ENCODE peak calls at places on chromosomes 2 and 18, in six cellular contexts. X is mesendoderm; V is HAP-1; K is CD8-positive, alpha-beta T cell; E is lower lobe of right lung; D is GM23248. H is an unnamed sample.

GRCh38 chr18:70523035-70523797 is 234.4 kb downstream of the SOCS6 start:
- DNase-seq in X (no peak), V (no peak), K (no peak), E (no peak), D (no peak), H (no peak)

GRCh38 chr2:221612171-221612570 is 40.1 kb upstream of the EPHA4 start:
- DNase-seq in X (no peak), V (no peak), K (no peak), E (no peak), D (no peak), H (no peak)

GRCh38 chr2:220753486-220753885 is 818.6 kb downstream of the EPHA4 start:
- DNase-seq in X (no peak), V (no peak), K (no peak), E (no peak), D (peak; percentile 36), H (no peak)

GRCh38 chr2:141611143-141611571 is 519.7 kb downstream of the LRP1B start:
- DNase-seq in X (peak; percentile 40), V (no peak), K (no peak), E (no peak), D (no peak), H (no peak)

GRCh38 chr18:36593001-36593400 is 235.8 kb downstream of the TPGS2 start:
- DNase-seq in X (no peak), V (no peak), K (no peak), E (no peak), D (peak; percentile 40), H (no peak)

GRCh38 chr2:232632904-232633412 is 446 bp upstream of the EFHD1 start:
- DNase-seq in X (peak; percentile 35), V (no peak), K (no peak), E (no peak), D (peak; percentile 41), H (peak; percentile 51)

GRCh38 chr2:85661139-85661858 is 6.7 kb downstream of the SFTPB start:
- DNase-seq in X (no peak), V (no peak), K (no peak), E (peak; percentile 67), D (no peak), H (peak; percentile 69)

GRCh38 chr2:191051825-191052778 is 38.1 kb upstream of the STAT1 start:
- DNase-seq in X (peak; percentile 62), V (peak; percentile 20), K (no peak), E (no peak), D (peak; percentile 80), H (no peak)

GRCh38 chr2:47336259-47337238 is 66.4 kb upstream of the MSH2 start:
- DNase-seq in X (peak; percentile 83), V (no peak), K (no peak), E (no peak), D (peak; percentile 30), H (no peak)

GRCh38 chr2:39631715-39632114 is 34.0 kb upstream of the TMEM178A start:
- DNase-seq in X (no peak), V (no peak), K (no peak), E (no peak), D (peak; percentile 94), H (no peak)

GRCh38 chr18:70021043-70021442 is 73.4 kb upstream of the CD226 start:
- DNase-seq in X (no peak), V (no peak), K (no peak), E (no peak), D (no peak), H (no peak)

GRCh38 chr2:110837421-110838409 is 105.3 kb downstream of the ACOXL start:
- DNase-seq in X (no peak), V (no peak), K (no peak), E (no peak), D (no peak), H (no peak)

GRCh38 chr2:53131416-53131815 is 636.2 kb upstream of the CHAC2 start:
- DNase-seq in X (peak; percentile 22), V (no peak), K (no peak), E (no peak), D (peak; percentile 56), H (no peak)

GRCh38 chr2:143720093-143720664 is 591.0 kb downstream of the ARHGAP15 start:
- DNase-seq in X (peak; percentile 65), V (no peak), K (no peak), E (no peak), D (no peak), H (no peak)

GRCh38 chr2:190355968-190356657 is 12.7 kb downstream of the INPP1 start:
- DNase-seq in X (no peak), V (no peak), K (no peak), E (no peak), D (no peak), H (no peak)

GRCh38 chr2:65353927-65354326 is 78.5 kb downstream of the SPRED2 start:
- DNase-seq in X (no peak), V (no peak), K (no peak), E (no peak), D (no peak), H (no peak)

GRCh38 chr2:65357095-65357958 is 75.1 kb downstream of the SPRED2 start:
- DNase-seq in X (peak; percentile 78), V (no peak), K (no peak), E (no peak), D (no peak), H (no peak)

GRCh38 chr2:65353046-65353445 is 79.4 kb downstream of the SPRED2 start:
- DNase-seq in X (peak; percentile 81), V (peak; percentile 26), K (no peak), E (no peak), D (no peak), H (no peak)

GRCh38 chr2:65355190-65355831 is 77.1 kb downstream of the SPRED2 start:
- DNase-seq in X (no peak), V (no peak), K (no peak), E (no peak), D (peak; percentile 49), H (no peak)

DNA sequence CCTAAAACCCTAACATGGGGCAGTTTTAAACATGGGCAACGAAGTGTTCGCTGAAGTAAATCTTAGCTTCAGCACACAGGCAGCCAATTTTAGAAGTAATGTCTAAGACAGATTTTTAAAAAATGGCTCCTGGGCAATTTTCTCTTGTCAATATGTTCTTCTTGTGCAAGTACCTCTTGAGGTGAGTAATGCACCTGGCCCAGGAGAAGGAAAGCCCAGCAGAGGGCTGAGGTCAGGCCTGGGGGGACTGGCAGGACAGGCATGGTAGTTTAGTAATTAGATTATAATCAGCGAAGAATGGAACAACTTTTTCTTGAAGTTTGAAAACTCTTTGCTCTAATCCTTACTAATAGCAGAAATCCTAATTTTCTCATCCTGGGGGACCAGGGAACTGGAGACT is 77.6 kb downstream of the SPRED2 start:
- DNase-seq in X (no peak), V (no peak), K (no peak), E (no peak), D (no peak), H (no peak)
- H3K4me1 ChIP-seq in X (peaks cover 31% of the 10 kb centered on the region), V (peaks cover 20% of the 10 kb centered on the region), K (no peaks in the 10 kb centered on the region), E (peaks cover 60% of the 10 kb centered on the region), D (peaks cover 61% of the 10 kb centered on the region), H (peaks cover 18% of the 10 kb centered on the region)

GRCh38 chr2:238101891-238102841 is 2.0 kb downstream of the ESPNL start:
- DNase-seq in X (peak; percentile 42), V (no peak), K (no peak), E (peak; percentile 47), D (no peak), H (peak; percentile 31)

GRCh38 chr2:238100049-238100820 is at the start of gene ESPNL:
- DNase-seq in X (no peak), V (no peak), K (no peak), E (no peak), D (no peak), H (peak; percentile 13)

GRCh38 chr2:238099709-238100048 is 461 bp upstream of the ESPNL start:
- DNase-seq in X (no peak), V (no peak), K (no peak), E (peak; percentile 45), D (no peak), H (peak; percentile 15)

GRCh38 chr2:238102865-238103264 is 2.7 kb downstream of the ESPNL start:
- DNase-seq in X (no peak), V (no peak), K (no peak), E (no peak), D (no peak), H (peak; percentile 31)

DNA sequence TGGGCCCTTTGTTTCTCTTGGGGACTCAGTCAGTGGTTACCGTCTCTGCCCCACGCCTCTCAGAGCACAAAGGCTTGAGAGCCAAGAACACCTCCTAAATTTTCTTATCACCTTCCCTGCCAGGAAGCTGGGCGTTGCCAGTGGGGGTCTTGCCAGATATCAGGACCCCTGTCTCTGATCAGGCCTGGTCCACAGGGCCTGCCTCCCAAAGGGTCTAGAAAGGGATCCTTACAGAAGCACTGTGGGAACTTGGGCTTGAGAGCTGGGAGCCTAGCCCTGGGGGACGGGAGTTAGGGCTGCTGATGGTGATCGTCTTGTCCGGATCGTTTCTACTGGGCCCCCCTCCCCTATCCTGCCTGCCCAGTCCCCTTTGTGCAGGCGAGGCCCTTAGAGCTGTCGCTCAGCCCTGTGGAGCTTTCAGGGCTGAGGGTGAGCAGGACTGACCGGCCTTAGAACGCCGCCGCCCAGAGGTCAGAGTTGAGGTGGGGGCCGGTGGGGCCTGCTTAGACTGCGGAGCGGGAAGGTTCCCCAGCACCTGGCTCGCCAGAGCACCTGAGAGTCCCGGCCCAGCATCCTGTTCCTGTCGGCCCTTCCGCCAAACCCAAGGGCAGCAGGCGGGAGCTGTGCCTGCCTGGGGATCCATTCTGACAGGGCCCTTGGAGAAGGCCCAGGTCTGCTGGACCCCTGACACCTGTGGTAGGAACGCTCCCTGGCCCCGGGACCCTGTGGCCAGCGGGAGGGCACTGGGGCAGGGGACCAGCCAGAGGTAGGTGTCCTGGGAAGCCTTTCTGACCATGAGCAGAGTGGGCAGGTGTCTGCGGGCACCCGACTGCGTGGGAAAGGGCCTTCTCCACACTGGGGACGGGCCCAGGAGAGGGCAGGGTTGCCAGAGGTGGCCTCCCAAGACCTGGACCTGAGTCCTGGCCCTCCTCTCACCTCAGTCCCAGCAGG is 956 bp downstream of the ESPNL start:
- DNase-seq in X (no peak), V (no peak), K (no peak), E (no peak), D (no peak), H (peak; percentile 55)
- H3K4me3 ChIP-seq in X (no peak overlapping the region), V (no peak overlapping the region), K (no peak overlapping the region), E (no peak overlapping the region), D (no peak overlapping the region), H (no peak overlapping the region)

GRCh38 chr2:36455788-36456187 is 100.2 kb downstream of the CRIM1 start:
- DNase-seq in X (peak; percentile 51), V (no peak), K (no peak), E (no peak), D (peak; percentile 46), H (no peak)
- H3K4me1 ChIP-seq in X (peaks cover 9% of the 10 kb centered on the region), V (peaks cover 9% of the 10 kb centered on the region), K (no peaks in the 10 kb centered on the region), E (peaks cover 63% of the 10 kb centered on the region), D (peaks cover 77% of the 10 kb centered on the region), H (peaks cover 12% of the 10 kb centered on the region)

GRCh38 chr2:121255363-121255762 is 29.6 kb downstream of the TFCP2L1 start:
- DNase-seq in X (no peak), V (no peak), K (no peak), E (no peak), D (no peak), H (no peak)
- H3K4me3 ChIP-seq in X (no peak overlapping the region), V (no peak overlapping the region), K (no peak overlapping the region), E (no peak overlapping the region), D (no peak overlapping the region), H (no peak overlapping the region)

DNA sequence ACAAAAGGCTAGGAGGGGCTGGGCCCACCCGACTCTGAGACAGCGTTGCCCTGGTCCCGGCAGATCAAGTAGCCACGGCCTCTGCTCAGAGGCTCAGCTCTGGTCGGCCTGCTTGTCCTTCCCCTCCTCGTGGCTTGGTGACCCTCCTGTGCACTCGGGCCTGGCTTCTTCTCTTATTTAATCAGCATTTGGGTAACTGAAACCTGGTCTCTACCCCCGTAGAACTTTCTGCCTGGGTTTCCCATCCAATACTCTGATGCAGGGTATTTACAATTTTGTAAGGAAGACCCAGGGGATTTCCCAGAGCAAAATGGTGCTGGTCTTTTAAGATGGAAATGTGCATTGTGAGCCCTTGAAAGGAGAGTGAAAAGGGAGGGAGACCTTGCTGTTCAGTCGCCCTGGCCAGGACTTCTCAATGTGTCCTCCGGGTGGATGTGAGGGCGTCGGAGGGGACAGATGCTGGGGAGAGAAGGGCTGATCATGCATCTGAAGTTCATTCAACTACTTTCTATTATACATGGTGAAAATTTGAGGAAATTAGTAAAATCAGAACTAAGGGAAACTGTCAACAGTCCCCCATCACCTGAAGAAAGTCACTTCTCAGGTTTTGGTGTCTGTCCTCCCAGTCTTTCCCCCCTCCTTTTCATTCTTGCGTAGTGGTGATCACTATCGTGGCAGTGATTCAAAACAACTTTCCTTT is 17.6 kb upstream of the ACKR3 start:
- DNase-seq in X (no peak), V (no peak), K (no peak), E (no peak), D (no peak), H (no peak)
- H3K4me1 ChIP-seq in X (no peaks in the 10 kb centered on the region), V (no peaks in the 10 kb centered on the region), K (peaks cover 70% of the 10 kb centered on the region), E (peaks cover 16% of the 10 kb centered on the region), D (no peaks in the 10 kb centered on the region), H (no peaks in the 10 kb centered on the region)

H was measured in right cardiac atrium.